ENCODE peak calls at places on chromosome 4, in ten cellular contexts. E, I, Y, P, F, X, H, G, N and D are unnamed samples.

GRCh38 chr4:18100657-18101056 is 79.1 kb upstream of the LCORL start:
- DNase-seq in P (no peak), I (no peak), X (no peak), N (no peak), H (no peak), G (no peak), Y (no peak), F (no peak), E (no peak), D (no peak)

GRCh38 chr4:5870701-5871100 is 22.2 kb downstream of the CRMP1 start:
- DNase-seq in F (no peak), E (no peak), N (no peak), Y (no peak), G (peak), X (no peak), I (no peak), P (no peak), H (no peak), D (no peak)

GRCh38 chr4:123352966-123353365 is 43.6 kb upstream of the SPRY1 start:
- DNase-seq in E (no peak), P (no peak), H (no peak), Y (no peak), N (no peak), G (no peak), X (no peak), F (no peak), I (no peak), D (no peak)

GRCh38 chr4:124139044-124139443 is 573.5 kb downstream of the ANKRD50 start:
- DNase-seq in H (no peak), F (no peak), N (no peak), P (no peak), Y (no peak), G (no peak), E (no peak), I (no peak), X (no peak), D (no peak)

GRCh38 chr4:56995525-56995924 is 16.8 kb downstream of the POLR2B start:
- DNase-seq in H (no peak), I (no peak), E (peak), X (no peak), N (no peak), Y (peak), F (peak), P (peak), G (no peak), D (peak)

GRCh38 chr4:20844311-20844710 is 144.1 kb downstream of the PACRGL start:
- DNase-seq in N (no peak), H (no peak), F (no peak), Y (no peak), G (no peak), E (no peak), P (no peak), X (no peak), I (no peak), D (no peak)

GRCh38 chr4:132169660-132170059 is 979.4 kb upstream of the PCDH10 start:
- DNase-seq in E (no peak), N (no peak), P (no peak), G (no peak), H (no peak), X (no peak), Y (no peak), F (no peak), I (no peak), D (no peak)

GRCh38 chr4:53706422-53707032 is 115.2 kb upstream of the LNX1 start:
- DNase-seq in H (no peak), G (no peak), F (no peak), E (no peak), N (peak), I (peak), Y (no peak), P (no peak), X (no peak), D (peak)

GRCh38 chr4:8914461-8915171 is 43.0 kb upstream of the HMX1 start:
- DNase-seq in X (peak), P (peak), Y (peak), H (peak), F (no peak), N (no peak), I (no peak), G (peak), E (peak), D (no peak)

GRCh38 chr4:162163892-162164759 is at the start of gene FSTL5:
- DNase-seq in P (peak), G (peak), H (peak), I (peak), N (peak), F (peak), Y (peak), E (no peak), X (no peak), D (peak)

GRCh38 chr4:106312997-106313522 is 2.9 kb downstream of the TBCK start:
- DNase-seq in G (no peak), E (no peak), X (no peak), F (no peak), H (no peak), Y (no peak), N (no peak), I (no peak), P (no peak), D (no peak)

GRCh38 chr4:65241257-65241997 is 428.9 kb downstream of the EPHA5 start:
- DNase-seq in H (no peak), I (no peak), G (peak), E (no peak), F (no peak), N (no peak), P (no peak), X (no peak), Y (no peak), D (no peak)
- TF ChIP-seq POLR2A in H (no peak), I (no peak), G (no peak), E (no peak), F (no peak), N (no peak), P (no peak), X (no peak), Y (no peak), D (no peak)

GRCh38 chr4:993111-994029 is at the start of gene SLC26A1:
- DNase-seq in P (peak), X (no peak), I (peak), F (peak), G (peak), H (no peak), Y (no peak), N (peak), E (no peak), D (no peak)
- TF ChIP-seq EP300 in P (no peak), X (no peak), I (no peak), F (no peak), G (no peak), H (no peak), Y (no peak), N (no peak), E (no peak), D (no peak)

GRCh38 chr4:165330071-165330470 is 2.6 kb downstream of the MSMO1 start:
- DNase-seq in F (no peak), N (no peak), X (no peak), Y (no peak), H (no peak), P (no peak), E (no peak), G (no peak), I (no peak), D (no peak)
- H3K27ac ChIP-seq in F (no peak), N (peak), X (no peak), Y (no peak), H (no peak), P (no peak), E (no peak), G (no peak), I (no peak), D (no peak)

GRCh38 chr4:169271692-169272007 is 894 bp upstream of the SH3RF1 start:
- DNase-seq in G (no peak), X (no peak), P (no peak), E (no peak), N (no peak), H (no peak), F (peak), I (no peak), Y (no peak), D (no peak)

GRCh38 chr4:169270156-169270809 is 473 bp downstream of the SH3RF1 start:
- DNase-seq in Y (peak), E (peak), I (peak), H (peak), G (peak), N (no peak), P (peak), X (peak), F (peak), D (peak)

GRCh38 chr4:169268951-169269781 is 1.6 kb downstream of the SH3RF1 start:
- DNase-seq in H (peak), E (no peak), G (no peak), X (no peak), N (peak), P (no peak), Y (no peak), I (peak), F (peak), D (no peak)

GRCh38 chr4:169272265-169272886 is 1.6 kb upstream of the SH3RF1 start:
- DNase-seq in P (no peak), N (no peak), G (no peak), I (no peak), Y (no peak), F (no peak), E (no peak), X (no peak), H (no peak), D (no peak)

GRCh38 chr4:169270810-169271691 is at the start of gene SH3RF1:
- DNase-seq in F (peak), E (peak), G (peak), H (peak), Y (peak), P (peak), N (peak), X (peak), I (peak), D (peak)
- TF ChIP-seq POLR2A in F (peak), E (peak), G (peak), H (peak), Y (peak), P (peak), N (no peak), X (peak), I (peak), D (peak)

DNA sequence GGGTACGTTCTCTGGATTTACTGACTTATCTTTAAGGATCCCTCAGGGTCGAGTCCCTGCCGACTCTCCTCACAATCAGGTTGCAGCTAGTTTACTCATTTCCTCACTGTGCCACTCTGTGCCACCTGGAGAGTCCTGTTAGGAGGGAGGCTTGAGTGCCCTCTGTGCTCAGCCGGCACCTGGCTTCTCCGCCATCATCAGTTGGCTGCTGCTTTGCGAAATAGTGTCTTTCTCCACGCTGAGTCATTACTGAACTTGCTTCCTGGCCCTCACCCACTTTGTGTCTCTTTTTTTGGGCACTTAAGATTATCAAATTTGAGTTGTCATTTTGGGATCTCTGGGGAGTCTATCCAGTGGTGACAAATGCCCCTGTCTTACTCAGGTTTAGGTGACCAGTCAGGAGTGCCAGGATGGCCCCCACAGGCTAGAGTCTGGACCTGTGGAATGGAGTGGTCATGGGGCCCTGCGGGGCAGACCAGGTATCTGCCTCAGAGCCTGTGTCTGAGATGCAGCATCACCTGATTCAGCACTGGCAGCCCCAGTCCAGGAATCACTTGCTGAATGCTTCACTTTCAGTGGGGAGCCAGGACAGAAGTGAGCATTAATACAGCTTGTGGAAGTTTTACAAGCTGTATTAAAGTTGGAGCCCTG is 37.7 kb downstream of the JADE1 start:
- DNase-seq in N (no peak), I (no peak), G (no peak), P (no peak), X (no peak), Y (no peak), E (no peak), H (no peak), F (no peak), D (no peak)
- TF ChIP-seq EP300 in N (no peak), I (no peak), G (no peak), P (no peak), X (no peak), Y (no peak), E (no peak), H (no peak), F (no peak), D (no peak)